ENCODE peak calls at places on chromosomes 4 and X, in four cellular contexts. V, L, G and C are unnamed samples.
A peak's percentile ranks its signal among the peaks of the same experiment; 100 is the strongest.

GRCh38 chr4:122218762-122219161 is 66.6 kb downstream of the BLTP1 start:
- DNase-seq in V (no peak), L (no peak), G (peak; percentile 4), C (no peak)

GRCh38 chr4:2934813-2935761 is 28.1 kb downstream of the NOP14 start:
- DNase-seq in V (peak; percentile 89), L (peak; percentile 92), G (peak; percentile 87), C (peak; percentile 98)

GRCh38 chrX:101219116-101219839 is at the start of gene DRP2:
- DNase-seq in V (no peak), L (no peak), G (peak; percentile 59), C (no peak)

GRCh38 chr4:110622841-110623709 is at the start of gene PITX2:
- DNase-seq in V (peak; percentile 93), L (peak; percentile 89), G (peak; percentile 99), C (peak; percentile 95)

GRCh38 chr4:14196141-14196540 is 568.6 kb upstream of the BOD1L1 start:
- DNase-seq in V (peak; percentile 52), L (no peak), G (peak; percentile 48), C (no peak)

GRCh38 chr4:86653237-86653865 is 59.2 kb downstream of the PTPN13 start:
- DNase-seq in V (no peak), L (peak; percentile 16), G (peak; percentile 32), C (no peak)

GRCh38 chr4:84927428-84927827 is 39.1 kb downstream of the WDFY3 start:
- DNase-seq in V (no peak), L (no peak), G (no peak), C (no peak)

GRCh38 chr4:122086338-122086737 is 65.8 kb upstream of the BLTP1 start:
- DNase-seq in V (no peak), L (no peak), G (no peak), C (no peak)

GRCh38 chr4:86449746-86450145 is 89.9 kb upstream of the MAPK10 start:
- DNase-seq in V (no peak), L (no peak), G (no peak), C (no peak)

GRCh38 chr4:76276813-76277212 is 25.3 kb downstream of the FAM47E start:
- DNase-seq in V (no peak), L (no peak), G (no peak), C (no peak)

GRCh38 chr4:2817701-2818350 is 24.9 kb downstream of the SH3BP2 start:
- DNase-seq in V (no peak), L (peak; percentile 68), G (no peak), C (peak; percentile 82)